ENCODE peak calls at places on chromosomes 2 and 18, in four cellular contexts. R, X, O and G are unnamed samples.
A peak's percentile ranks its signal among the peaks of the same experiment; 100 is the strongest.

GRCh38 chr2:75627902-75628504 is 18.6 kb upstream of the MRPL19 start:
- DNase-seq in O (peak; percentile 64), X (peak; percentile 79), R (no peak), G (peak; percentile 85)

GRCh38 chr2:8298783-8299182 is 383.1 kb upstream of the ID2 start:
- DNase-seq in X (no peak), O (no peak), R (no peak), G (no peak)

GRCh38 chr2:102241616-102242260 is 54.9 kb downstream of the IL1RL2 start:
- DNase-seq in X (no peak), O (no peak), R (no peak), G (no peak)

GRCh38 chr2:203280428-203281064 is 41.7 kb downstream of the CYP20A1 start:
- DNase-seq in O (no peak), X (no peak), R (no peak), G (no peak)

GRCh38 chr2:239477606-239478005 is 76.8 kb upstream of the HDAC4 start:
- DNase-seq in R (no peak), X (no peak), O (no peak), G (no peak)

GRCh38 chr2:148391324-148391723 is 253.2 kb upstream of the EPC2 start:
- DNase-seq in X (no peak), O (no peak), R (no peak), G (no peak)

GRCh38 chr2:173184031-173185004 is 108.7 kb downstream of the MAP3K20 start:
- DNase-seq in O (peak; percentile 7), X (peak; percentile 29), R (no peak), G (no peak)

GRCh38 chr18:12811191-12811950 is 72.7 kb downstream of the PTPN2 start:
- DNase-seq in R (no peak), X (no peak), O (no peak), G (no peak)

GRCh38 chr2:26002617-26003310 is 20.5 kb upstream of the KIF3C start:
- DNase-seq in O (no peak), X (no peak), R (no peak), G (no peak)

GRCh38 chr2:111160758-111161157 is 40.0 kb downstream of the BCL2L11 start:
- DNase-seq in O (no peak), X (no peak), R (no peak), G (no peak)

GRCh38 chr2:212145111-212145510 is 393.5 kb downstream of the ERBB4 start:
- DNase-seq in R (no peak), X (no peak), O (no peak), G (no peak)

GRCh38 chr2:58851598-58851997 is 610.5 kb upstream of the FANCL start:
- DNase-seq in O (no peak), X (no peak), R (no peak), G (no peak)

GRCh38 chr2:183390109-183390508 is 265.9 kb downstream of the NUP35 start:
- DNase-seq in R (no peak), O (no peak), X (no peak), G (no peak)

GRCh38 chr2:48952071-48952604 is 196.6 kb upstream of the LHCGR start:
- DNase-seq in O (peak; percentile 76), X (no peak), R (no peak), G (no peak)

GRCh38 chr2:10285578-10286198 is 17.0 kb upstream of the HPCAL1 start:
- DNase-seq in O (peak; percentile 95), X (no peak), R (no peak), G (peak; percentile 54)

GRCh38 chr2:88281302-88282217 is 111.4 kb downstream of the THNSL2 start:
- DNase-seq in R (no peak), O (no peak), X (no peak), G (no peak)

GRCh38 chr2:121281107-121281506 is 3.9 kb downstream of the TFCP2L1 start:
- DNase-seq in R (no peak), O (no peak), X (no peak), G (no peak)

GRCh38 chr2:121283670-121284245 is 1.2 kb downstream of the TFCP2L1 start:
- DNase-seq in X (no peak), R (no peak), O (no peak), G (no peak)

GRCh38 chr2:121279476-121279875 is 5.5 kb downstream of the TFCP2L1 start:
- DNase-seq in X (no peak), O (no peak), R (no peak), G (no peak)

GRCh38 chr2:121282800-121283382 is 2.1 kb downstream of the TFCP2L1 start:
- DNase-seq in O (no peak), X (no peak), R (no peak), G (no peak)

GRCh38 chr2:121281694-121282093 is 3.3 kb downstream of the TFCP2L1 start:
- DNase-seq in X (no peak), R (no peak), O (no peak), G (no peak)
- TF ChIP-seq NRF1 in X (no peak), R (no peak), O (no peak), G (no peak)

GRCh38 chr18:35072616-35073015 is 31.4 kb downstream of the MAPRE2 start:
- DNase-seq in X (no peak), R (no peak), O (peak; percentile 43), G (no peak)
- TF ChIP-seq NRF1 in X (no peak), R (no peak), O (no peak), G (no peak)

GRCh38 chr2:207139551-207139950 is 26.2 kb downstream of the KLF7 start:
- DNase-seq in R (no peak), O (no peak), X (no peak), G (no peak)

GRCh38 chr2:207137922-207138321 is 27.8 kb downstream of the KLF7 start:
- DNase-seq in X (no peak), R (no peak), O (no peak), G (no peak)

GRCh38 chr2:207136872-207137271 is 28.9 kb downstream of the KLF7 start:
- DNase-seq in O (no peak), R (no peak), X (no peak), G (no peak)

GRCh38 chr2:207141381-207141780 is 24.4 kb downstream of the KLF7 start:
- DNase-seq in X (no peak), O (no peak), R (no peak), G (no peak)

DNA sequence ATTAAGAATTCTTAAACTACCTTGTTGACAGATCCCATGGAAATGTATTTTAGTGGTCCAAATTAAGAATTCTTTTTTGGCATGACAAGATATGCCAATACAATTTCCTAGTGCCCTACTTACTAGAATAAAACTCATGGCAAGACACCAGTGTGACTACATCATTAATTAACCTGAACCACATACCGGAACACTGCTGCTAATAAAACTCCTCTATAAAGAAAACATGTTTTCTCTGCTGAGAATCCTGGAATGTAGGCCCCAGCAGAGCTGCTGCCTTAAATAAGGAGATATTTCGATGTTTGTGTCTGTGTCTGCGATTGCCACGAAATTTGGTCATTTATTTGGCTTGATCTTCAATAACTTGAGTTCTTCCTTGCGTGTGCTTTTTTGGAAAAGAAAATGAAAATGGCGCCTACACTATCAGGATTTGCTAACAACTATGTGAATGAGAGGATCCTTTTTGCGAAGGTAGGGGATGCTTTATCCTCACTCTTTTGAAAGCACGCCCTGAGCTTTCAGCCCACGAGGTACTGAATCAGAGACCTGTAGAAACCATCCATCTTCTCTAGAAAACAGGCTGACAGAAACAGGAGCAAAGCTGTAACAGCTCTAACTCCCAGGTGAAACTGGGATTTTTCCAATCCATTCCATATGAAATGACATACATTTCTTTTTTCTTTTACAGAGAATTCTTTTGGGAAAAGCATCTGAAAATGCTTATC is 27.0 kb downstream of the KLF7 start:
- DNase-seq in R (no peak), X (no peak), O (no peak), G (no peak)
- TF ChIP-seq NRF1 in R (no peak), X (no peak), O (no peak), G (no peak)

GRCh38 chr2:42127425-42128424 is 41.4 kb upstream of the EML4 start:
- DNase-seq in O (no peak), R (peak; percentile 83), X (no peak), G (no peak)
- TF ChIP-seq NRF1 in O (no peak), R (no peak), X (no peak), G (no peak)

DNA sequence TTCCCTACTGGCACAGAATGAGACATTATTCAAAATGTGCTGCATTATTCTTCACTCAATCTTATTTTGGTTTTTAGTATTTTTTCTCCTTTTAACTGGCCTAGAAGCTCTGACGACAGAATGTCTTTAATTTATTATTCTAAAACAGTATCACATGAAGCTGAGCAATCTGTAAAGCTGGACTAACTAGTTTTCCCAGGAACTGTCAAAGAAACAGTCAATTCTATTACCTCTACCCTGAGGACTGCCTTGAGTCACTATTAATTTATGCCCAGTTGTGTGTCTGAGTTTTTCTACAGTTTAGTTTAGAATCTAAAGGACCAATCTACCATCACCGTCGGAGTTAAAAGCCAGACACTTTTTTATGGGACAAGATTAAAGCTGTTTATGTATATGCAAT is 31.6 kb downstream of the MBD2 start:
- DNase-seq in O (no peak), R (no peak), X (no peak), G (no peak)
- TF ChIP-seq NRF1 in O (no peak), R (no peak), X (no peak), G (no peak)

GRCh38 chr18:34651586-34652369 is 58.3 kb upstream of the DTNA start:
- DNase-seq in R (no peak), X (no peak), O (no peak), G (no peak)
- TF ChIP-seq NRF1 in R (no peak), X (no peak), O (no peak), G (no peak)

GRCh38 chr18:59609654-59610053 is 87.6 kb downstream of the CCBE1 start:
- DNase-seq in R (no peak), X (no peak), O (no peak), G (no peak)

GRCh38 chr18:59607471-59607870 is 89.8 kb downstream of the CCBE1 start:
- DNase-seq in X (no peak), R (no peak), O (no peak), G (no peak)

GRCh38 chr18:59604877-59605276 is 92.3 kb downstream of the CCBE1 start:
- DNase-seq in R (no peak), X (no peak), O (no peak), G (no peak)

GRCh38 chr18:59605633-59606192 is 91.5 kb downstream of the CCBE1 start:
- DNase-seq in X (no peak), R (no peak), O (no peak), G (no peak)

DNA sequence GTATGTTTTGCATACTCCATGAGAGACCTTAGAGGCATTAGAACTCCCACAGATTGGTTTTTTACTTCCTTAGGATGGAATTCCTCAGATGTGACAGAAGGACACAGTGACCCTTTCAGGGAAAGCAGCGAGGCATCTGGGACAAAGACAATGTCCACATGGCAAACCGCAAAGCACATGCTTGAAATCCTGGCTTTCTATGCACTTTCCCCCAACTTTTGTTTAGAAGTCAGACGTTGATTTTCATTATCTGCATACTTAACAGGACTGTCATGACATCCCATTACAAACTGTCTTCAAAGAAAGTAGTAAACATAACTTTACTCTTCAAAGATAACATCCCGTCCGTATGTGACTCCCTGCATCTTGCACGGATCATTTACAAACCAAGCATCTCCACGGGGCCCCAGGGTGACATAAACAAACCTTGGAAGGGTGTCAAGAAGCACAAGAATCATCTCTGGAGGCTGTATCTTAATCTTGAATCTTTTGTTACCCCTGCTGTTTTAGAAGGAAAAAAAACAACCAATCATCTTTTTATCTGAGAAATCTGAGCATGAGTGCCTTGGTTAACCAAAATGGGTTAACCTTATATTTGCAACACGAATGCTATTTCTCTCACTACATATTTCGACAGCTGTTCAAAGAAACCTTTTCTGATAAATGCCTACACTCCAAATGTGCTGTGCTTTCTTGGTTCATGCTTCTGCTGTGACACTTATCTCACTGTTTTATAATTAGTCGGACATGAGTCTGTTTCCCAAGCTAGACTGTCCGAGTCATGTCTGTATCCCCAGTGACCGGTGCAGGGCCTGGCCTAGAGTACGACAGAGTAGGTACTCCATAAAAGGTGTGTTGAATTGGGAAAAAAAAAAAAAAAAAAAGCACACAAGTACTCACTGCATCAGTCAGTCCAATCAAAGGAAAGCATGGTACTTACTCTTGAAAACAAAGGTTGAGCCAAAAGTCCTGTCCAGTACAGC is 90.7 kb downstream of the CCBE1 start:
- DNase-seq in R (no peak), X (no peak), O (no peak), G (no peak)
- TF ChIP-seq NRF1 in R (no peak), X (no peak), O (no peak), G (no peak)